ENCODE peak calls at places on chromosomes 4 and X, in six cellular contexts. Y is left lung, O is H1, J is Caco-2, T is A673, C is stomach. D is an unnamed sample.
A peak's percentile ranks its signal among the peaks of the same experiment; 100 is the strongest.

GRCh38 chr4:119627267-119628190 is 1.1 kb downstream of the PDE5A start:
- DNase-seq in C (peak; percentile 51), J (peak; percentile 81), O (peak; percentile 84), T (peak; percentile 61), Y (peak; percentile 93), D (peak; percentile 54)

GRCh38 chr4:46839128-46839527 is 69.9 kb downstream of the COX7B2 start:
- DNase-seq in Y (no peak), O (no peak), T (peak; percentile 20), J (no peak), C (no peak), D (no peak)

GRCh38 chr4:7514789-7515188 is 80.1 kb upstream of the PSAPL1 start:
- DNase-seq in T (no peak), J (no peak), C (no peak), Y (no peak), O (no peak), D (no peak)

GRCh38 chr4:185395956-185396723 is 416 bp upstream of the LRP2BP start:
- DNase-seq in O (no peak), Y (peak; percentile 99), T (peak; percentile 97), C (peak; percentile 98), J (peak; percentile 98), D (peak; percentile 98)

GRCh38 chr4:156638925-156639605 is 332.5 kb downstream of the PDGFC start:
- DNase-seq in J (no peak), Y (no peak), O (no peak), C (no peak), T (peak; percentile 51), D (no peak)

GRCh38 chr4:86895692-86896488 is 3.7 kb upstream of the C4orf36 start:
- DNase-seq in C (no peak), O (no peak), T (peak; percentile 74), J (peak; percentile 61), Y (no peak), D (no peak)

GRCh38 chr4:2076908-2077534 is 17.9 kb downstream of the NAT8L start:
- DNase-seq in Y (no peak), C (no peak), T (no peak), O (no peak), J (no peak), D (no peak)

GRCh38 chr4:183887351-183887750 is 17.8 kb upstream of the STOX2 start:
- DNase-seq in O (no peak), Y (no peak), J (no peak), C (no peak), T (no peak), D (no peak)

GRCh38 chr4:1105662-1106061 is 7.7 kb downstream of the RNF212 start:
- DNase-seq in O (no peak), C (no peak), Y (peak; percentile 53), J (no peak), T (no peak), D (no peak)

GRCh38 chrX:25442501-25442900 is 426.7 kb upstream of the ARX start:
- DNase-seq in C (no peak), T (peak; percentile 35), O (no peak), J (no peak), Y (no peak), D (no peak)
- TF ChIP-seq CTCF in C (no peak), T (peak; percentile 57), O (peak; percentile 21), J (no peak), Y (no peak), D (no peak)

GRCh38 chr4:163590103-163590502 is 95.6 kb downstream of the TMA16 start:
- DNase-seq in Y (no peak), T (no peak), J (no peak), O (no peak), C (no peak), D (no peak)

GRCh38 chr4:163587867-163588266 is 93.4 kb downstream of the TMA16 start:
- DNase-seq in O (peak; percentile 54), J (peak; percentile 28), C (no peak), T (peak; percentile 18), Y (no peak), D (no peak)

GRCh38 chr4:163591614-163592020 is 97.1 kb downstream of the TMA16 start:
- DNase-seq in Y (no peak), T (no peak), C (no peak), J (no peak), O (no peak), D (no peak)

GRCh38 chr4:163592207-163592606 is 97.7 kb downstream of the TMA16 start:
- DNase-seq in O (no peak), C (no peak), Y (no peak), T (peak; percentile 25), J (no peak), D (no peak)

DNA sequence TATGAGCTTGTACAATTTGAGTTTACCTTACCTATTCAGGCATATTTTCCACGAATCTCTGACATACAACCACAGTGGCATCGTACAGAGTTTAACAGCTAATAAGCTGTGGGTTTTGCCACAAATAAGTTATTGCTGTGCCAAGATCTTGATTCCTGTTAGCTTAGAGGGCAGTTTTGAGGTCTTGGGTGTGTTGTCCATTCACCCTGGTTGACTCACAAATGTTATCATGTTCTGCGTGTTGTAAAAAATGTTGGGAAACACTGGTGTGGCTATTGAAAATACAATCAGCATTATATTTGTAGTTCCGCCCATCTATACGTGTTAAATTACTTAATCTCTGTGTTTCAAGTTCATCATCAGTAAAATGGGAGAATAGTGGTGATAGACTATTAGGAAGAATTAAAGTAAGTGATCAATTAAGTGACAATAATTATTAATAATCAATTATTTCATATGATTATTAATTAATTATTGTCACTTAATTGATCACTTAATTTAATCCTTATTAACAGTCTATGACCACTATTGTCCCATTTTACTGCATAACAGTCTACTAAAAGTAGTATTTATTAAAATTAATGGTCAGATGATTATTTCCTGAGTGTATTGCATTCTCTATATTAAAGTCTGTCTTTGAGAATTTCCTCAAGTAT is 96.2 kb downstream of the TMA16 start:
- DNase-seq in J (no peak), O (no peak), C (no peak), Y (no peak), T (no peak), D (no peak)
- H3K4me1 ChIP-seq in J (no peaks in the 10 kb centered on the region), O (no peaks in the 10 kb centered on the region), C (no peaks in the 10 kb centered on the region), Y (peaks cover 18% of the 10 kb centered on the region), T (peaks cover 11% of the 10 kb centered on the region), D (no peaks in the 10 kb centered on the region)

GRCh38 chr4:173415885-173416658 is 17.2 kb upstream of the SCRG1 start:
- DNase-seq in O (no peak), C (peak; percentile 39), J (no peak), T (peak; percentile 92), Y (peak; percentile 91), D (peak; percentile 45)
- H3K4me3 ChIP-seq in O (no peak overlapping the region), C (no peak overlapping the region), J (no peak overlapping the region), T (peak overlapping the region; percentile 25), Y (no peak overlapping the region), D (no peak overlapping the region)

DNA sequence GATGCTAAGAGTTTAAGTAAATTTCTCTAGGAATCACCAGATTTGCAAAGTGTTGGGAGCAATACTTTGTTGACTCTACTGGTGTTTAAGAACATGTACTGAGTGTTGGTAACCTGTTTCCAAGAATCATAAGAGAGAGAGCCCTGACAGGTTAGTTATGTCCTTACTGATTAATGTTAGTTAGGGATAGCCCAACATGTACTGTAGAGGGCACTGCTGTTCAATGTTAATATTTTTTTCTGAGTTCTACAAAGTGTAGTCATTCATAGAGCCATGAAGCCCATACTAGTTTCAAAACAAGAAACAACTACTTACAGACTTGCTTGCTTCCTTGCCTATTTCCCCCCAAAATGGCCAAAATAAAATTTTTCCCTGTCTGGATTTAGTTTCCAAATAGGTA is 11.9 kb downstream of the TMPRSS11D start:
- DNase-seq in T (peak; percentile 20), J (peak; percentile 32), C (no peak), O (no peak), Y (no peak), D (no peak)
- TF ChIP-seq CTCF in T (peak; percentile 44), J (peak; percentile 24), C (no peak), O (peak; percentile 30), Y (peak; percentile 13), D (no peak)

GRCh38 chrX:153925387-153925738 is 701 bp downstream of the ARHGAP4 start:
- DNase-seq in C (no peak), O (no peak), T (no peak), Y (no peak), J (no peak), D (no peak)

GRCh38 chrX:153926863-153927685 is 1.0 kb upstream of the ARHGAP4 start:
- DNase-seq in O (no peak), C (peak; percentile 57), J (no peak), Y (peak; percentile 86), T (peak; percentile 86), D (no peak)

GRCh38 chrX:153927686-153927935 is 1.5 kb upstream of the ARHGAP4 start:
- DNase-seq in Y (no peak), J (no peak), C (no peak), T (no peak), O (no peak), D (no peak)

GRCh38 chrX:153925739-153926593 is at the start of gene ARHGAP4:
- DNase-seq in J (no peak), T (no peak), Y (peak; percentile 86), O (no peak), C (no peak), D (no peak)

DNA sequence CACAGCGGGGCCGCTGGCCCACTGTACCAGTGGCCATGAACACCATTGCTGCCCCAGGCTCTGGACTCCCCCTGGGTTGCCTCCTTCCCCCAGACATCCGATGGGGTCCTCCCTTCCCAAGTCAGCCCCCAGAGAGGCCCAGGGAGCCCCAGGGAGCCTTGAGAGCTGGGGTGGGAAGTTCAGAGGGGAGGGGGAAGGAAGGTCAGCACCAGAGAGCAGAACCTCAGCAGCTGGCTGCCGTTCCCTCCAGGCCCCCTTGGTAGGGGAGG is 464 bp upstream of the ARHGAP4 start:
- DNase-seq in J (no peak), T (no peak), C (no peak), O (no peak), Y (no peak), D (no peak)
- H3K4me1 ChIP-seq in J (peaks cover 8% of the 10 kb centered on the region), T (peaks cover 20% of the 10 kb centered on the region), C (peaks cover 7% of the 10 kb centered on the region), O (peaks cover 3% of the 10 kb centered on the region), Y (peaks cover 43% of the 10 kb centered on the region), D (peaks cover 10% of the 10 kb centered on the region)

DNA sequence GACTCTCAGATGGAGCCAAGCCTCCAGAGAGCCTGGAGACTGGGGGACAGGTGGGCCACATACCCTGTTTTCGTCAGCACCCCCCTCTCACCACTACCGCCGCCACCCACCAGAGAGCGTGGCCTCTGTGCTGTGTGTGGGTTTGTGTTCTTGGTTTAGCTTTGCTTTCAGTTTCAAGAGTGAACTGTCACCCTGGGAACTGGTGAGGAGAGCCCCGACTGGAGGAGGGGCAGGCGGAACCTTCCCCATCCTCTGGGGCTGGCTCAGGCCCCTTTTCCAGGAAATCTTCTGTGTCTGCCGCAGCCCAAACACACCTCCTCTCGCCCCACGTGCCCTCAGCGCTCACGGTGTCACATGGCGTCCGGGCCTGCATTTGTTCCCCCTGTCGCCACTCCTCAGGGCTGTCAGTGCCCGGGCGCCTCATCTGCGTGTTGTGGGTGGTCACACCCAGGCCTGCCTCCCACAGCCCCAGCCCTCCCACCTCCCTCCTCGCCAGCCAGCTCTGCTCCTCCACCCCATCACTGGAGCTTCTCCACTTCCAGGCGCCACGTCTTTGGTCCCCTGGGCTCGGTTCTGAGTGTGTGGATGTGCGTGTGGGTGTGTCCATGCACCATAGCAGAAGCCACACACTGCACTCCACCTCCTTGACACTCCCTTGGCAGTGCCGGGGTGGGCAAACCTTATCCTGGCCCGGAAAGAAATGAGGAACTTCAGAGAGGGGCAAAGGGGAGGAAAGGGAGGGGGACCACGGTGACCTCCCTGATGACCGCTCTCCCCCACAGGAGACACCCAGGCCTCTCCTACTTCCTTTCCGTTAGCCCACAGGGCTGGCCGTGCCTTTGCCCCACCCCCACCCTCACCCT is 27.8 kb downstream of the ELF4 start:
- DNase-seq in T (no peak), O (no peak), Y (peak; percentile 88), C (peak; percentile 37), J (no peak), D (no peak)
- H3K4me3 ChIP-seq in T (no peak overlapping the region), O (no peak overlapping the region), Y (no peak overlapping the region), C (peak overlapping the region; percentile 32), J (no peak overlapping the region), D (no peak overlapping the region)

GRCh38 chr4:99159699-99160098 is 15.6 kb upstream of the ADH4 start:
- DNase-seq in T (no peak), Y (no peak), C (no peak), J (no peak), O (no peak), D (no peak)
- TF ChIP-seq CTCF in T (peak; percentile 35), Y (no peak), C (no peak), J (no peak), O (no peak), D (no peak)